ENCODE peak calls at places on chromosomes 16 and 17, in nine cellular contexts. J is sigmoid colon, H is ovary, C is gastrocnemius medialis, T is tibial nerve, I is breast epithelium, U is adrenal gland, Z is lower leg skin, B is IMR-90. R is an unnamed sample.

GRCh38 chr16:65888201-65888600 is 478.3 kb upstream of the CDH5 start:
- DNase-seq in J (no peak), C (no peak), B (no peak), I (no peak), T (no peak), U (no peak), Z (no peak), H (no peak), R (no peak)

GRCh38 chr16:57042157-57043111 is 49.9 kb upstream of the CPNE2 start:
- DNase-seq in C (no peak), T (no peak), J (no peak), U (no peak), Z (no peak), B (peak), H (no peak), I (no peak), R (no peak)

GRCh38 chr16:56609463-56609921 is 1.1 kb downstream of the MT2A start:
- DNase-seq in B (peak), U (peak), T (peak), I (peak), C (peak), J (peak), H (no peak), Z (peak), R (no peak)

GRCh38 chr17:77723071-77723908 is 235.2 kb upstream of the TNRC6C start:
- DNase-seq in U (no peak), T (no peak), B (no peak), C (no peak), I (peak), H (no peak), Z (no peak), J (no peak), R (no peak)

GRCh38 chr16:54407596-54407995 is 121.0 kb upstream of the IRX3 start:
- DNase-seq in H (no peak), T (no peak), J (no peak), Z (no peak), I (peak), U (no peak), B (peak), C (no peak), R (no peak)

GRCh38 chr17:50884354-50885311 is 18.5 kb upstream of the TOB1 start:
- DNase-seq in C (no peak), I (no peak), H (no peak), T (no peak), U (no peak), B (no peak), Z (no peak), J (no peak), R (no peak)

GRCh38 chr17:76048711-76049110 is 21.6 kb upstream of the EVPL start:
- DNase-seq in I (no peak), B (peak), U (no peak), T (no peak), Z (no peak), H (no peak), J (no peak), C (no peak), R (no peak)

GRCh38 chr17:29613371-29613837 is 9.3 kb downstream of the CORO6 start:
- DNase-seq in U (peak), J (peak), H (peak), B (peak), I (peak), T (peak), C (peak), Z (peak), R (no peak)

GRCh38 chr16:60922920-60923319 is 1113.3 kb downstream of the CDH8 start:
- DNase-seq in I (no peak), C (no peak), H (no peak), T (no peak), Z (no peak), J (no peak), U (no peak), B (no peak), R (no peak)

GRCh38 chr17:40909755-40910154 is 24.7 kb upstream of the KRT20 start:
- DNase-seq in J (no peak), T (no peak), I (no peak), U (no peak), Z (no peak), B (peak), C (no peak), H (no peak), R (no peak)

GRCh38 chr16:14307623-14308356 is 236.7 kb downstream of the MRTFB start:
- DNase-seq in T (no peak), U (peak), Z (no peak), J (no peak), C (peak), I (no peak), B (no peak), H (no peak), R (peak)

GRCh38 chr17:82320956-82321927 is 3.8 kb upstream of the CD7 start:
- DNase-seq in T (no peak), Z (no peak), B (no peak), C (no peak), J (no peak), U (no peak), H (peak), I (no peak), R (no peak)

GRCh38 chr16:13920510-13920818 is 510 bp downstream of the ERCC4 start:
- DNase-seq in C (no peak), I (no peak), B (no peak), U (no peak), Z (no peak), J (no peak), H (no peak), T (no peak), R (no peak)

GRCh38 chr17:7885357-7886226 is 3.0 kb upstream of the CHD3 start:
- DNase-seq in C (peak), T (no peak), Z (peak), B (peak), H (peak), I (peak), J (peak), U (peak), R (peak)

GRCh38 chr17:67211742-67212141 is 33.3 kb downstream of the HELZ start:
- DNase-seq in H (no peak), C (no peak), T (no peak), I (no peak), J (no peak), B (peak), Z (no peak), U (no peak), R (no peak)

GRCh38 chr17:81025065-81025751 is 9.7 kb upstream of the BAIAP2 start:
- DNase-seq in I (no peak), J (peak), Z (no peak), B (no peak), C (no peak), T (no peak), U (no peak), H (no peak), R (no peak)

GRCh38 chr16:28098959-28099945 is 35.7 kb upstream of the GSG1L start:
- DNase-seq in U (no peak), Z (no peak), T (no peak), I (no peak), J (no peak), C (no peak), H (peak), B (no peak), R (no peak)

GRCh38 chr16:70482624-70483023 is 28.2 kb downstream of the FCSK start:
- DNase-seq in T (no peak), C (no peak), Z (no peak), H (no peak), B (peak), I (no peak), U (no peak), J (no peak), R (peak)

GRCh38 chr17:248337-249235 is 67.1 kb upstream of the DOC2B start:
- DNase-seq in C (no peak), I (no peak), J (peak), U (no peak), Z (no peak), B (no peak), T (peak), H (peak), R (no peak)

GRCh38 chr16:77298638-77299360 is 99.6 kb downstream of the SYCE1L start:
- DNase-seq in Z (peak), H (no peak), U (no peak), I (no peak), C (no peak), J (no peak), B (peak), T (no peak), R (no peak)
- TF ChIP-seq POLR2A in Z (no peak), H (no peak), U (no peak), I (no peak), C (no peak), J (no peak), B (no peak), T (no peak), R (no peak)

DNA sequence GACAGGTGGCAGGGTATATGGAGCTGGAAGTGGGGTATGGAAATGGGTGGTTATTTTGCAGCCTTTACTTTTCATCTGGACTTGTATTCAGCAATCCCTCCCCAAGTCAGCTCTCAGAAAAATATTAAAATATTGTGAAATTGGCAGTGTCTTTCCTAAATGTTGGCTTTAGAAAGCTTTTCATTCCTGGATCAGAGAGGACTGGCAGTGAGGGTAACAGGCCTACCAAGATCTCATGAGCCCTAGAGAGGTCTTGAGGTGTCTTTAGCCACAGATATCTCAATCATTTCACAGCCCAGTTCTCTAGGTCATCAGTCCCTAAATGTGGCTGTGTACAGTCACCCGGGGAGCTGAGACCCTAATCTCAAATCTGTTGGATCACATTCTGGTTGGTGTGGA is 22.5 kb downstream of the SLC7A6OS start:
- DNase-seq in I (no peak), Z (no peak), T (no peak), U (no peak), H (no peak), J (no peak), C (no peak), B (no peak), R (no peak)
- TF ChIP-seq POLR2A in I (no peak), Z (no peak), T (no peak), U (no peak), H (no peak), J (no peak), C (no peak), B (no peak), R (no peak)

GRCh38 chr17:73205326-73205980 is 12.6 kb downstream of the COG1 start:
- DNase-seq in B (no peak), J (no peak), C (no peak), U (no peak), Z (no peak), T (no peak), I (peak), H (no peak), R (no peak)

GRCh38 chr17:73201215-73202069 is 8.6 kb downstream of the COG1 start:
- DNase-seq in C (peak), T (no peak), I (no peak), B (no peak), U (peak), J (no peak), H (peak), Z (no peak), R (no peak)

GRCh38 chr17:73203135-73203787 is 10.4 kb downstream of the COG1 start:
- DNase-seq in H (no peak), C (no peak), J (no peak), Z (no peak), U (peak), I (peak), B (no peak), T (no peak), R (no peak)

GRCh38 chr17:73200476-73200875 is 7.6 kb downstream of the COG1 start:
- DNase-seq in J (no peak), H (no peak), U (no peak), B (no peak), Z (no peak), I (no peak), C (no peak), T (no peak), R (no peak)

GRCh38 chr17:73203788-73204479 is 11.1 kb downstream of the COG1 start:
- DNase-seq in Z (no peak), J (no peak), U (no peak), I (peak), H (no peak), T (no peak), C (no peak), B (no peak), R (no peak)
- TF ChIP-seq POLR2A in Z (no peak), J (no peak), U (no peak), I (no peak), H (no peak), T (no peak), C (no peak), B (no peak), R (no peak)

GRCh38 chr16:74315059-74315458 is 18.4 kb downstream of the PSMD7 start:
- DNase-seq in H (no peak), B (no peak), Z (no peak), C (no peak), U (no peak), I (no peak), T (no peak), J (no peak), R (no peak)
- TF ChIP-seq POLR2A in H (no peak), B (no peak), Z (no peak), C (no peak), U (no peak), I (no peak), T (no peak), J (no peak), R (no peak)

DNA sequence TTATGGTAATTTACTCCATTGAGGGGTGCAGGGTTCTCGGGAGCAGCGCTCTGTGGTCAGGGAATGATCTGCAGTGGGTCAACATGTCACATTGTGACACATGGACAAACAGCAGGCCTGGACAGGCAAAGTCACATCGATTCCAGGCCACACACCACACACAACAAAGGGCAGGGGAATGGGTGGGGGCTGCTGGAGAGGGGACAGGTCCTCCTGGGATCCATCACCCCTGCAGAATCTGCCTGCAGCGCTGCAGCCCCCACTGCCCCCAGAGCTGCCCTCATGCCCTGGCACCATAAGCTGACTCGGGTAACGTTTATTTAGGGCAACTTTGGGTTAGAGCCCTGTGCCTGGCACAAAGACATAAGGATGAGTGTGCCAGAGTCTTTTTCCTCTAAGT is 9.1 kb downstream of the PEMT start:
- DNase-seq in J (no peak), I (no peak), Z (no peak), C (no peak), B (no peak), T (no peak), U (no peak), H (no peak), R (no peak)
- TF ChIP-seq POLR2A in J (no peak), I (no peak), Z (no peak), C (no peak), B (no peak), T (no peak), U (no peak), H (no peak), R (no peak)

GRCh38 chr17:43368740-43369506 is 29.9 kb upstream of the ARL4D start:
- DNase-seq in C (peak), Z (peak), T (peak), J (peak), I (peak), H (peak), U (peak), B (peak), R (peak)
- TF ChIP-seq POLR2A in C (peak), Z (peak), T (no peak), J (peak), I (peak), H (peak), U (peak), B (peak), R (peak)

DNA sequence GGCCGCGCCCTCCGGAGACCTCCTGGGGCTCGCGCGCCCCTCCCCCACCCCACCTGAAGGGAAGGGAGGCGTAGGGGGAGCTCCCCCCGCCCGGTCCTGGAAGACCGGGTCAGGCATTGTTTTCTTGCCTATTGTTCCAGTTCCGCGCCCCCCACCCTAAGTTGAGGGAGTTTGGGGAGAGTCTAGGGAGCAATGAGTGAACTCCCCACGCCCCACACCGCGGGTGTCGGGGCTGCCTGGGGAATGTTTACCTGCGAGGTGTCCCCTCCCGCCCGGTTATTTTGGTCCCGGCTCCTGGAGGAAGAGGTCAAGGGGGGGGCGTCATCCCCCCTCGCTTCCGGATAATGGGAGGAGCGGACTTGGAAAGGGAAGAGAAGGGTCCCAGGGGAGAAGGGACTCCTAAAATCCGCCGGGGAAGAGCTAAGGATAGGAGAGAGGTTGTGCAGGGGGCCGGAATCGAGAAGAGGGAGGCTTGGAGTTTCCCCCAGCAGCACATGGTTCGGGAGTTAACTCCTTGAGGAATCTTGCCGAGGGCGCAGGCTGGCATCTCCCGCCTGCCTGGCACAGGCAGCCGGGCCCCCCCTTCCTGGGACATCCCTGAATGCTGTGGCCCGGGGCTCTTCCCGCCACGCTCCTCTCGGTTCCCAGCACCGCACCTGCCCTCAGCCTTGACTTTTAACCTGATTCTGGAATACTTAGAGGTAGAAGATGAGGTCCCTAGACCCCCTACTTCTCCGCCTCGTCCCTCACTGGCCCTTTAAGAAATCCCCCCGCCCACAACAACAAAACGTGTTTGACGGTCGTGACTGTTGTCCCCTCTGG is 941 bp downstream of the MLLT6 start:
- DNase-seq in U (peak), T (peak), C (peak), B (no peak), J (peak), I (peak), Z (no peak), H (peak), R (no peak)
- TF ChIP-seq POLR2A in U (peak), T (no peak), C (peak), B (no peak), J (no peak), I (no peak), Z (no peak), H (no peak), R (no peak)

DNA sequence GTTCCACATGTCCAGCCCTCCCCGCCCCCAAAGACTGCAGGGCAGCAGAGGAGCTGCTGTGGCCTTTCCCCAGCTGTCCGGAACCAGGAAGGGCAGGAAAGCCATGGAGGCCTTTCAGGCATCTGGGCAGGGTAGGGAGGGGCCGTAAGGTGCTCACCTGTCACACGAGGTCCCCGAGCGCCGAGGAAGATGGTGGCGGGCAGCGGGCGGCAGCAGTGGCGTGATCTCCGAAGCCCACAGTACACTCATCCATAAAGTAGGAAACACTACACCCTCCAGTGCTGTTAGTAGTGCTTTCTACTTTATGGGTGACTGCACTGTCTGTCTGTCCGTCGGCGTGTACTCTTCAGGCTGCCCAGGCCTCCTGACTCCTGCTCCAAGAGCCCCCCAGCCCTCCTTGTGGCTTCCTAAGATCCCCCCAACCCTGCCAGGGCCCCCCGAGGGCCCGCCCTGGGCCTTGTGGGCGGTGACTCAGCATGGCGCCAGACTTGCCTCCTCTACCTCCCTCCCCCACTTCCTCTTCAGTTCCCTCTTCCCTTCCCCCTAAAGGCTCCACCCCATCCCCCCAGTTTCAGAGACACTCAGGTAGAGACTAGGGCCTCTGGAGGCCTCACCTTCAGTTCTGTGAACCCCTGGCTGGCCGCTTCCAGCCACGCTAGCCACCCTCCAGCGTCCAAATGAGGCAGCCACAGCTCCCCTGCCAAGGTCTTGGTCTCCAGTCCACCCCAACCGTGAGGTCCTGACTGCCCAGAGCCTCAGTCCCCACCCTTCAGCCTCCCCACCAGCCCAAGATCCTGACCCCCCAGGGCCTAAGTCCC is 2.6 kb upstream of the TSPOAP1 start:
- DNase-seq in B (no peak), Z (no peak), T (no peak), U (no peak), H (peak), J (no peak), C (no peak), I (no peak), R (no peak)
- TF ChIP-seq POLR2A in B (no peak), Z (no peak), T (no peak), U (no peak), H (no peak), J (no peak), C (no peak), I (no peak), R (no peak)

R was measured in H54.